ENCODE peak calls at places on chromosomes 11 and 22, in seven cellular contexts. One of them, this sample, is unnamed.
A peak's percentile ranks its signal among the peaks of the same experiment; 100 is the strongest.

GRCh38 chr22:23248583-23248982 is 68.3 kb downstream of the BCR start:
- DNase-seq in HepG2: peak; percentile 53
- DNase-seq in HCT116: no peak
- DNase-seq in K562: peak; percentile 61
- DNase-seq in SK-N-SH: no peak
- DNase-seq in GM12878: no peak
- DNase-seq in H1: no peak
- DNase-seq in this sample: no peak

GRCh38 chr11:17161515-17161914 is 46.3 kb downstream of the PIK3C2A start:
- DNase-seq in HepG2: no peak
- DNase-seq in HCT116: no peak
- DNase-seq in K562: no peak
- DNase-seq in SK-N-SH: no peak
- DNase-seq in GM12878: no peak
- DNase-seq in H1: no peak
- DNase-seq in this sample: no peak

GRCh38 chr11:1531961-1532586 is 40.0 kb downstream of the DUSP8 start:
- DNase-seq in HepG2: no peak
- DNase-seq in HCT116: no peak
- DNase-seq in K562: no peak
- DNase-seq in SK-N-SH: no peak
- DNase-seq in GM12878: no peak
- DNase-seq in H1: no peak
- DNase-seq in this sample: no peak

GRCh38 chr22:26585104-26585790 is 4.7 kb downstream of the TPST2 start:
- DNase-seq in HepG2: no peak
- DNase-seq in HCT116: no peak
- DNase-seq in K562: no peak
- DNase-seq in SK-N-SH: peak; percentile 53
- DNase-seq in GM12878: no peak
- DNase-seq in H1: no peak
- DNase-seq in this sample: no peak

GRCh38 chr22:26536056-26536761 is 23.9 kb upstream of the TFIP11 start:
- DNase-seq in HepG2: no peak
- DNase-seq in HCT116: no peak
- DNase-seq in K562: no peak
- DNase-seq in SK-N-SH: no peak
- DNase-seq in GM12878: no peak
- DNase-seq in H1: no peak
- DNase-seq in this sample: no peak

GRCh38 chr11:111982019-111982464 is 43.2 kb upstream of the DLAT start:
- DNase-seq in HepG2: peak; percentile 70
- DNase-seq in HCT116: peak; percentile 31
- DNase-seq in K562: peak; percentile 57
- DNase-seq in SK-N-SH: peak; percentile 44
- DNase-seq in GM12878: peak; percentile 5
- DNase-seq in H1: peak; percentile 81
- DNase-seq in this sample: peak; percentile 77

GRCh38 chr11:61541568-61541967 is 33.0 kb downstream of the LRRC10B start:
- DNase-seq in HepG2: no peak
- DNase-seq in HCT116: peak; percentile 34
- DNase-seq in K562: peak; percentile 56
- DNase-seq in SK-N-SH: peak; percentile 63
- DNase-seq in GM12878: no peak
- DNase-seq in H1: no peak
- DNase-seq in this sample: peak; percentile 58

GRCh38 chr22:32103648-32104326 is 55.3 kb downstream of the C22orf42 start:
- DNase-seq in HepG2: no peak
- DNase-seq in HCT116: peak; percentile 15
- DNase-seq in K562: no peak
- DNase-seq in SK-N-SH: peak; percentile 42
- DNase-seq in GM12878: no peak
- DNase-seq in H1: no peak
- DNase-seq in this sample: no peak

GRCh38 chr11:130388607-130389205 is 39.7 kb downstream of the ADAMTS8 start:
- DNase-seq in HepG2: no peak
- DNase-seq in HCT116: no peak
- DNase-seq in K562: no peak
- DNase-seq in SK-N-SH: no peak
- DNase-seq in GM12878: no peak
- DNase-seq in H1: no peak
- DNase-seq in this sample: no peak

GRCh38 chr11:86138958-86139357 is 70.1 kb upstream of the PICALM start:
- DNase-seq in HepG2: no peak
- DNase-seq in HCT116: no peak
- DNase-seq in K562: no peak
- DNase-seq in SK-N-SH: no peak
- DNase-seq in GM12878: peak; percentile 84
- DNase-seq in H1: no peak
- DNase-seq in this sample: no peak

GRCh38 chr11:6812391-6813005 is 13.0 kb upstream of the OR6A2 start:
- DNase-seq in HepG2: peak; percentile 48
- DNase-seq in HCT116: peak; percentile 15
- DNase-seq in K562: peak; percentile 63
- DNase-seq in SK-N-SH: peak; percentile 57
- DNase-seq in GM12878: peak; percentile 11
- DNase-seq in H1: no peak
- DNase-seq in this sample: peak; percentile 44

GRCh38 chr22:21972293-21972779 is 10.3 kb downstream of the TOP3B start:
- DNase-seq in HepG2: peak; percentile 22
- DNase-seq in HCT116: no peak
- DNase-seq in K562: peak; percentile 100
- DNase-seq in SK-N-SH: peak; percentile 88
- DNase-seq in GM12878: no peak
- DNase-seq in H1: peak; percentile 91
- DNase-seq in this sample: no peak

GRCh38 chr11:22938691-22939090 is 78.4 kb upstream of the CCDC179 start:
- DNase-seq in HepG2: no peak
- DNase-seq in HCT116: no peak
- DNase-seq in K562: no peak
- DNase-seq in SK-N-SH: no peak
- DNase-seq in GM12878: no peak
- DNase-seq in H1: no peak
- DNase-seq in this sample: no peak

GRCh38 chr11:122883682-122883981 is 1.1 kb downstream of the JHY start:
- DNase-seq in HepG2: no peak
- DNase-seq in HCT116: no peak
- DNase-seq in K562: no peak
- DNase-seq in SK-N-SH: no peak
- DNase-seq in GM12878: no peak
- DNase-seq in H1: no peak
- DNase-seq in this sample: no peak

GRCh38 chr11:1205121-1205986 is 17.5 kb upstream of the MUC5B start:
- DNase-seq in HepG2: no peak
- DNase-seq in HCT116: no peak
- DNase-seq in K562: peak; percentile 3
- DNase-seq in SK-N-SH: peak; percentile 15
- DNase-seq in GM12878: no peak
- DNase-seq in H1: no peak
- DNase-seq in this sample: no peak

GRCh38 chr11:9688716-9689511 is 25.0 kb downstream of the SWAP70 start:
- DNase-seq in HepG2: no peak
- DNase-seq in HCT116: no peak
- DNase-seq in K562: no peak
- DNase-seq in SK-N-SH: peak; percentile 55
- DNase-seq in GM12878: peak; percentile 81
- DNase-seq in H1: no peak
- DNase-seq in this sample: no peak

GRCh38 chr11:119505861-119506260 is 82.9 kb upstream of the THY1 start:
- DNase-seq in HepG2: no peak
- DNase-seq in HCT116: no peak
- DNase-seq in K562: no peak
- DNase-seq in SK-N-SH: no peak
- DNase-seq in GM12878: no peak
- DNase-seq in H1: no peak
- DNase-seq in this sample: no peak

GRCh38 chr11:64553554-64554201 is 37.3 kb upstream of the SLC22A12 start:
- DNase-seq in HepG2: peak; percentile 39
- DNase-seq in HCT116: no peak
- DNase-seq in K562: peak; percentile 79
- DNase-seq in SK-N-SH: peak; percentile 83
- DNase-seq in GM12878: no peak
- DNase-seq in H1: peak; percentile 92
- DNase-seq in this sample: peak; percentile 66

GRCh38 chr11:33598426-33599069 is 102.1 kb downstream of the C11orf91 start:
- DNase-seq in HepG2: no peak
- DNase-seq in HCT116: no peak
- DNase-seq in K562: no peak
- DNase-seq in SK-N-SH: peak; percentile 56
- DNase-seq in GM12878: no peak
- DNase-seq in H1: peak; percentile 52
- DNase-seq in this sample: no peak
- TF ChIP-seq YY1 in HepG2: no peak
- TF ChIP-seq YY1 in HCT116: no peak
- TF ChIP-seq YY1 in K562: no peak
- TF ChIP-seq YY1 in SK-N-SH: no peak
- TF ChIP-seq YY1 in GM12878: no peak
- TF ChIP-seq YY1 in H1: no peak
- TF ChIP-seq YY1 in this sample: no peak

DNA sequence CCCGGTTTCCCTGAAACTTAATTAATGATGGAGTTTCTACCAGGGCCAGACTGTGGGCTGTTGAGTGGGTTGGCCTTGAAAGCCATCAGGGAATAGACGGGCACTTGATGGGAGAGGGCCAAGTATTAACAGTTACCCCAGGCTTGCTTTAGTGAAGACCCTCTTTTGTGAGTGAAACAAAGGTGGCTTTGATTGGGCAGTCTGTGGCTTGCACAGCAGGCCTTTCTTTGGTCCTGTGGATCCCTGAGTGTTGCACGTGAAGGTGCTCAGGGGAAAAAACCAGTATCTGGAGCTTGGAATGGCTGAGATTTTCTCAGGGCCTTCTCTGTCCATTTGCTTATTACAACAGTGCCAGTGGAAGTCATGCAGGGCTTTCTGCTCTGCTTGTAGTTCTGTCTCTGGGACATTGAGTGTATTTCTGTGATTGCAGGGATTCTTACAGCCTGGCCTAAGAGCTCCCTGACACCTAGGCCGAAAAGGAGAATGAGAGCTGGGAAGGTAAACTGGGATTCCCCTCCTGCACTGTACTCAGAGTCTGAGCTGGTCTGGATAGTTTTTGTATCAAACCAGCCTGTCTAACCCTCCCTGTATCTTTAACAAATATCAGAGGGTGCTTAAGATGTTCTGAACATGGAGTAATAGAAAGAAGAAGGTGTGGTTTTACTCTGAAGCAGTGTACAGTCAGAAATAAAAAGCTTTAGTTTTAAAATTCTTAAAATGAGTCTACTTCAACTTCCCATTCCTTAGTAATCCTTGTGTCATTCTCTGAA is 57.1 kb downstream of the AMOTL1 start:
- DNase-seq in HepG2: no peak
- DNase-seq in HCT116: no peak
- DNase-seq in K562: no peak
- DNase-seq in SK-N-SH: no peak
- DNase-seq in GM12878: no peak
- DNase-seq in H1: no peak
- DNase-seq in this sample: no peak
- H3K4me3 ChIP-seq in HepG2: no peak overlapping the region
- H3K4me3 ChIP-seq in HCT116: no peak overlapping the region
- H3K4me3 ChIP-seq in K562: no peak overlapping the region
- H3K4me3 ChIP-seq in SK-N-SH: no peak overlapping the region
- H3K4me3 ChIP-seq in GM12878: no peak overlapping the region
- H3K4me3 ChIP-seq in H1: no peak overlapping the region
- H3K4me3 ChIP-seq in this sample: no peak overlapping the region

GRCh38 chr22:25006354-25006753 is 53.8 kb downstream of the KIAA1671 start:
- DNase-seq in HepG2: no peak
- DNase-seq in HCT116: no peak
- DNase-seq in K562: no peak
- DNase-seq in SK-N-SH: no peak
- DNase-seq in GM12878: no peak
- DNase-seq in H1: no peak
- DNase-seq in this sample: peak; percentile 57

GRCh38 chr22:25012743-25013142 is 60.2 kb downstream of the KIAA1671 start:
- DNase-seq in HepG2: no peak
- DNase-seq in HCT116: no peak
- DNase-seq in K562: no peak
- DNase-seq in SK-N-SH: no peak
- DNase-seq in GM12878: no peak
- DNase-seq in H1: no peak
- DNase-seq in this sample: no peak

GRCh38 chr22:25013634-25014033 is 61.1 kb downstream of the KIAA1671 start:
- DNase-seq in HepG2: no peak
- DNase-seq in HCT116: no peak
- DNase-seq in K562: no peak
- DNase-seq in SK-N-SH: no peak
- DNase-seq in GM12878: no peak
- DNase-seq in H1: no peak
- DNase-seq in this sample: no peak

GRCh38 chr22:25008666-25009065 is 56.1 kb downstream of the KIAA1671 start:
- DNase-seq in HepG2: no peak
- DNase-seq in HCT116: no peak
- DNase-seq in K562: no peak
- DNase-seq in SK-N-SH: no peak
- DNase-seq in GM12878: peak; percentile 35
- DNase-seq in H1: no peak
- DNase-seq in this sample: no peak
- TF ChIP-seq YY1 in HepG2: no peak
- TF ChIP-seq YY1 in HCT116: no peak
- TF ChIP-seq YY1 in K562: no peak
- TF ChIP-seq YY1 in SK-N-SH: no peak
- TF ChIP-seq YY1 in GM12878: no peak
- TF ChIP-seq YY1 in H1: no peak
- TF ChIP-seq YY1 in this sample: no peak

GRCh38 chr11:72222106-72222891 is 2.3 kb upstream of the INPPL1 start:
- DNase-seq in HepG2: no peak
- DNase-seq in HCT116: no peak
- DNase-seq in K562: no peak
- DNase-seq in SK-N-SH: no peak
- DNase-seq in GM12878: no peak
- DNase-seq in H1: peak; percentile 51
- DNase-seq in this sample: no peak
- H3K4me3 ChIP-seq in HepG2: peak overlapping the region; percentile 83
- H3K4me3 ChIP-seq in HCT116: peak overlapping the region; percentile 94
- H3K4me3 ChIP-seq in K562: peak overlapping the region; percentile 84
- H3K4me3 ChIP-seq in SK-N-SH: peak overlapping the region; percentile 100
- H3K4me3 ChIP-seq in GM12878: peak overlapping the region; percentile 99
- H3K4me3 ChIP-seq in H1: no peak overlapping the region
- H3K4me3 ChIP-seq in this sample: peak overlapping the region; percentile 54

DNA sequence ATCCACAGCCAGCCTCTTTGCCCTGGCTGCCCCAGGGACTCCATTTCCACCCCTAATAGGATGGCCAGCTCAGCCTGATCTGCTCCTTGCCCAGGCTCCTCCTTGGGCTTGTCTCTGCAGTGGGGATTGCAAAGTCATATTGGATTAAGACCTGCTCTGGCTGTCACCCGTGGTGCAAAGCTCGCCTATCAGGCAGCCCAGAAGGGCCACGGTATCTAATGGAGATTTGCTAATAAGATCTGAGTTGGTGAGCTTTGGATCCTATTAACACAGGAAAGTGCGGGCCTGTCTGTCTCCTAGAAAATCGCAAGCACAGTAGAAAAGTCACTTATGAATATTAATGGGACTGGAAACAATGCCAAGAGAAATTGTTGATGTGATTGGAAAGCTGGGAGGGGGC is 72.8 kb downstream of the CHST1 start:
- DNase-seq in HepG2: no peak
- DNase-seq in HCT116: no peak
- DNase-seq in K562: no peak
- DNase-seq in SK-N-SH: no peak
- DNase-seq in GM12878: no peak
- DNase-seq in H1: no peak
- DNase-seq in this sample: no peak
- TF ChIP-seq YY1 in HepG2: no peak
- TF ChIP-seq YY1 in HCT116: no peak
- TF ChIP-seq YY1 in K562: no peak
- TF ChIP-seq YY1 in SK-N-SH: no peak
- TF ChIP-seq YY1 in GM12878: no peak
- TF ChIP-seq YY1 in H1: no peak
- TF ChIP-seq YY1 in this sample: no peak

This sample was measured in NT2/D1.